ENCODE peak calls at places on chromosomes 13 and 19, in six cellular contexts. T is K562, V is A549, Y is HepG2, I is GM12878, G is endothelial cell of umbilical vein. W is an unnamed sample.

GRCh38 chr13:28761586-28761985 is 42.8 kb upstream of the SLC46A3 start:
- DNase-seq in T (no peak), V (no peak), Y (no peak), I (no peak), G (no peak), W (no peak)

GRCh38 chr19:51461723-51462161 is 3.5 kb upstream of the SIGLEC8 start:
- DNase-seq in T (no peak), V (no peak), Y (no peak), I (no peak), G (no peak), W (peak)

GRCh38 chr19:16457195-16457953 is 14.4 kb downstream of the EPS15L1 start:
- DNase-seq in T (no peak), V (no peak), Y (peak), I (no peak), G (peak), W (peak)

GRCh38 chr13:21670006-21670882 is 629 bp upstream of the FGF9 start:
- DNase-seq in T (peak), V (peak), Y (no peak), I (no peak), G (peak), W (peak)

GRCh38 chr19:54335979-54336892 is 2.7 kb downstream of the LILRA4 start:
- DNase-seq in T (no peak), V (no peak), Y (no peak), I (no peak), G (no peak), W (no peak)

GRCh38 chr13:43959291-43959690 is 79.6 kb downstream of the LACC1 start:
- DNase-seq in T (no peak), V (no peak), Y (no peak), I (no peak), G (no peak), W (no peak)

GRCh38 chr13:44273991-44274810 is 99.4 kb upstream of the SERP2 start:
- DNase-seq in T (no peak), V (no peak), Y (no peak), I (no peak), G (peak), W (no peak)

GRCh38 chr13:76879876-76880270 is 6.3 kb downstream of the KCTD12 start:
- DNase-seq in T (no peak), V (no peak), Y (no peak), I (no peak), G (peak), W (no peak)

GRCh38 chr19:1324792-1325567 is 39.3 kb downstream of the EFNA2 start:
- DNase-seq in T (peak), V (peak), Y (peak), I (no peak), G (peak), W (peak)

GRCh38 chr13:95474992-95475391 is 77.5 kb upstream of the CLDN10 start:
- DNase-seq in T (no peak), V (no peak), Y (no peak), I (no peak), G (no peak), W (no peak)
- TF ChIP-seq CTCF in T (peak), V (no peak), Y (no peak), I (no peak), G (no peak), W (no peak)

DNA sequence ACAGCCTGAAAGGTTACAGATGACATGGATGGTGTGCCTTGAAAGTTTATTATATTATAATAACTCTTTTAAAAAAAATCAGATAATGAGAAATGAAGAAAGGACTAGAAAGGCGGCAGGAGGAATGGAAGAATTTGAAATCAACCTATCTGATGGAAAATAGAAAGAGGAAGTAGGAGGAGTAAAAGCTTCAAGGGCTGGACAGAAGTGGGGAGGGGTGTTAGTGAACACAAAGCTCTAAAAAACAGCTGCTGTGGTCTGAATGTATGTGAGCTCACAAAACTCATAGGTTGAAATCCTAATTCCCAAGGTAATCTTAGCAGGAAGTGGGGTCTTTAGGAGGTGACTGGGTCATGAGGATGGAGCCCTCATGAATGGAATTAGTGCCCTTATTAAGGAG is 19.5 kb downstream of the CCDC70 start:
- DNase-seq in T (no peak), V (no peak), Y (no peak), I (no peak), G (no peak), W (peak)
- TF ChIP-seq MYC in T (no peak), V (no peak), Y (no peak), I (no peak), G (no peak), W (no peak)

GRCh38 chr13:50200562-50200961 is 185.3 kb downstream of the KCNRG start:
- DNase-seq in T (no peak), V (no peak), Y (no peak), I (no peak), G (no peak), W (no peak)

GRCh38 chr13:50198508-50198907 is 183.3 kb downstream of the KCNRG start:
- DNase-seq in T (no peak), V (no peak), Y (no peak), I (no peak), G (peak), W (peak)

GRCh38 chr13:50202485-50202884 is 187.2 kb downstream of the KCNRG start:
- DNase-seq in T (no peak), V (no peak), Y (no peak), I (no peak), G (no peak), W (no peak)

GRCh38 chr13:50203256-50204083 is 188.2 kb downstream of the KCNRG start:
- DNase-seq in T (no peak), V (no peak), Y (no peak), I (no peak), G (no peak), W (no peak)

GRCh38 chr13:50200988-50201387 is 185.7 kb downstream of the KCNRG start:
- DNase-seq in T (peak), V (no peak), Y (no peak), I (no peak), G (peak), W (no peak)
- TF ChIP-seq CTCF in T (no peak), V (no peak), Y (no peak), I (no peak), G (no peak), W (no peak)

DNA sequence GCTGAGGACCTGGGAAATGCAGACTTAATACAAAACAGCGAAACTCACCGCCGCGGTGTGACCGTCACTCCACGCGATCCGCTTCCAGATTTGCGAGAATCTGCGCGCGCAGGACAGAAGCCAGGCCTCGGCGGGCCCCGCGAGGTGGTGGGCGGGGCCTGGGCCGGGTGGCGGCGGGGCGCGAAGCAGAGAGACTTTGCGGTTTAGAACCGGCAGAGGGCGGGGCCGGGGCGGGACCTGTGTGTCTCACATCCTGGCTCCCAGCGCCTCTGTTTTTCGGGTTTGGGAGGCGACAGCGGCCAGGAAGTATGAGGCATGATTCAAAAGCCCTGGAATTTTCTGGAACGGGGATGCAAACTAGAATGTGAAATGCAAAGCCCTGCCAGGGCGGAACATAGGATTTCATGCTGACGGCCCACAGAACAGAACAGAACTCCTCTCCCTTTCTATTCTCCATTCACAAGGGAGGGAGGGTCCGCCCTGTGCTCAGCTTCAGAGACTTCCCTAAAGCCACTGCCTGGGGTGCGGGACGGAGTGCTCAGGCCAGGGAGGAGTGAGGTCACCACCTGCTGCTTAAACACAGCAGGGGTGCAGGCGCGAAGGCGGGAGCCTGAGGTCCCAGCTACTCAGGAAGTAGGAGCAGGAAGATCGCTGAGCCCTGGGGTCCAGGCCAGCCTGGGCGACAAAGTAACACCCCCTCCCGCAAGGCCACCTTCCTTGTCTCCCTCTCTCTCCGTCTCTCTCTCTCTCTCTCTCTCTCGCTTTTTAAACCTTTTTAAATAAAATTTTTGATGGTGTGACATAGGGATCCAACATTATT is 44.2 kb downstream of the ZNF611 start:
- DNase-seq in T (peak), V (no peak), Y (peak), I (peak), G (peak), W (peak)
- TF ChIP-seq MYC in T (peak), V (no peak), Y (no peak), I (no peak), G (no peak), W (peak)

GRCh38 chr13:114105351-114106225 is 26.8 kb downstream of the RASA3 start:
- DNase-seq in T (no peak), V (no peak), Y (no peak), I (no peak), G (no peak), W (no peak)

GRCh38 chr13:114106526-114106925 is 25.9 kb downstream of the RASA3 start:
- DNase-seq in T (no peak), V (no peak), Y (no peak), I (no peak), G (no peak), W (no peak)

GRCh38 chr13:114107686-114108081 is 24.7 kb downstream of the RASA3 start:
- DNase-seq in T (no peak), V (no peak), Y (no peak), I (no peak), G (peak), W (no peak)

GRCh38 chr13:114108141-114108761 is 24.2 kb downstream of the RASA3 start:
- DNase-seq in T (no peak), V (no peak), Y (no peak), I (no peak), G (no peak), W (no peak)

GRCh38 chr13:114106991-114107685 is 25.3 kb downstream of the RASA3 start:
- DNase-seq in T (no peak), V (no peak), Y (no peak), I (no peak), G (no peak), W (no peak)
- TF ChIP-seq CTCF in T (no peak), V (no peak), Y (no peak), I (no peak), G (no peak), W (no peak)

DNA sequence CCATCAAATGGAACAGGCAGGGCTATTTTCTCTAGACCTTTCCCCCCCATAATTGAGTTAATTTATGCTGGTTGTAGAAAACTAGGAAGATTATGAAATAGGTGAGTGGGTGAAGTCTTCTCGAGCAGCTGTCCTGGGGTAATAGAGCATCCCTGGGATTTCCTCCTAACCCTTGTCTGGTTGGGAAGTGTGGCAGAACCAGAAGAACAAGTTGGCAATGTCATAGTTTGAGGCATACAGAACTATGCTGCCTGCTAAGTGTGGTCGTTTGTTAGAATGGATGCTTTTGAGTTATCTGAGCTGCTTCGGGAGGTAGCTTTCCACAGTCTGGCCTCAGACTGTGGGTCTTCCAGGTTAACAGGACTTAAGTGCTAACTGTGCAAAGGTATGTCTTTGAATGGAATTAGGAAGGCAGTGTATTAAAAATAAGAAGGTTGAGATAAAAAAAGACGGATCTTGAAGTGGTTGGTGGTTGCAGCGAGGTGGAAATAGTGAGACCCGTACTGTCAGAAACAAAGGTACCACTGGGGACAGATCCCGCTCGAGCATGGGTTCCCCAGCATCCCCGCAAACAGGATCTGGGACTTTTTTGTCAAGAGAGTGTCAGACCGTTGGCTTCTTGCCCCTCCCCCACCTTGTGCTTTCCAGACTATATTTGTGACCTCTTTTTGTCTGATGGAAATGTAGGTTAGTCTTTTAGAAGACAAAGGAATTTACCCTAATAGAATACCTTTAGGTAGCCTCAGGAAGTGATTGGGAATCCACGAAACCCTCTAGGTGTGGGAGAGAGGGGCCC is 4.0 kb downstream of the GATAD2A start:
- DNase-seq in T (no peak), V (no peak), Y (no peak), I (no peak), G (no peak), W (no peak)
- TF ChIP-seq MYC in T (no peak), V (no peak), Y (no peak), I (no peak), G (no peak), W (no peak)

GRCh38 chr13:73857106-73857505 is 277.1 kb downstream of the KLF12 start:
- DNase-seq in T (no peak), V (no peak), Y (no peak), I (no peak), G (no peak), W (no peak)

GRCh38 chr13:73861136-73861535 is 273.1 kb downstream of the KLF12 start:
- DNase-seq in T (no peak), V (no peak), Y (no peak), I (no peak), G (no peak), W (no peak)

GRCh38 chr13:73865027-73865426 is 269.2 kb downstream of the KLF12 start:
- DNase-seq in T (no peak), V (no peak), Y (no peak), I (no peak), G (no peak), W (no peak)

GRCh38 chr13:73859841-73860240 is 274.4 kb downstream of the KLF12 start:
- DNase-seq in T (no peak), V (no peak), Y (no peak), I (no peak), G (no peak), W (no peak)

GRCh38 chr13:73860501-73860900 is 273.7 kb downstream of the KLF12 start:
- DNase-seq in T (no peak), V (no peak), Y (no peak), I (no peak), G (no peak), W (no peak)
- TF ChIP-seq CTCF in T (no peak), V (no peak), Y (no peak), I (no peak), G (no peak), W (no peak)

DNA sequence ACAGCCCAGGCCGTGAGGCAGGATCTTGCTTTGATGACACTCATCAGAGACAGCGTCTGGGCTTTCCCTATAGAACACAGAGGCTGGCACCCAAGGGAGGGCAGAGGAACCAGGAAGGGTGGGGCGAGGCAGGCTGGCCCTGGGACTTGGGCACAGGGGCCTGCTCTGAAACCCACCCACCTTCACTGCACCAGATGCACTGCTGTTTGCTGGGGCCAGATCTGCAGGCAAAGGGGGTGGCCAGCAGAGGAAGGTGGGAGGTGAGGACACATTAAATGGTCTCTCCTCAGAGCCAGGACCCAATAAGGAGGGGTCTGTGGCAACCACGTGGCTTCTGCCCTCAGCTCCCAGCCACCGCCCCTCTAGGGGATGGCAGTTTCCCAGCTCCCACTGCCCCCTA is 6.6 kb upstream of the VSTM2B start:
- DNase-seq in T (no peak), V (no peak), Y (no peak), I (no peak), G (no peak), W (no peak)
- TF ChIP-seq MYC in T (no peak), V (no peak), Y (no peak), I (no peak), G (no peak), W (no peak)